ENCODE peak calls at places on chromosomes 12 and 14, in six cellular contexts. One of them, this sample, is unnamed.

GRCh38 chr12:45285717-45286116 is 69.8 kb downstream of the ANO6 start:
- DNase-seq in NCI-H2081: no peak
- DNase-seq in left ventricle myocardium inferior: no peak
- DNase-seq in activated CD8-positive, alpha-beta memory T cell treated with anti-CD3 and anti-CD28 coated beads, Interleukin-2, amount 50 U/mL, for 48 hours: no peak
- DNase-seq in effector memory CD4-positive, alpha-beta T cell: no peak
- DNase-seq in skeletal muscle cell: no peak
- DNase-seq in this sample: no peak

GRCh38 chr14:101821528-101821927 is 60.0 kb downstream of the PPP2R5C start:
- DNase-seq in NCI-H2081: no peak
- DNase-seq in left ventricle myocardium inferior: no peak
- DNase-seq in activated CD8-positive, alpha-beta memory T cell treated with anti-CD3 and anti-CD28 coated beads, Interleukin-2, amount 50 U/mL, for 48 hours: peak
- DNase-seq in effector memory CD4-positive, alpha-beta T cell: peak
- DNase-seq in skeletal muscle cell: no peak
- DNase-seq in this sample: no peak

GRCh38 chr14:97873291-97873690 is 1076.1 kb downstream of the VRK1 start:
- DNase-seq in NCI-H2081: no peak
- DNase-seq in left ventricle myocardium inferior: no peak
- DNase-seq in activated CD8-positive, alpha-beta memory T cell treated with anti-CD3 and anti-CD28 coated beads, Interleukin-2, amount 50 U/mL, for 48 hours: no peak
- DNase-seq in effector memory CD4-positive, alpha-beta T cell: no peak
- DNase-seq in skeletal muscle cell: no peak
- DNase-seq in this sample: peak

GRCh38 chr14:76138758-76139723 is 12.7 kb upstream of the GPATCH2L start:
- DNase-seq in NCI-H2081: no peak
- DNase-seq in left ventricle myocardium inferior: no peak
- DNase-seq in activated CD8-positive, alpha-beta memory T cell treated with anti-CD3 and anti-CD28 coated beads, Interleukin-2, amount 50 U/mL, for 48 hours: no peak
- DNase-seq in effector memory CD4-positive, alpha-beta T cell: no peak
- DNase-seq in skeletal muscle cell: no peak
- DNase-seq in this sample: no peak

GRCh38 chr14:69711471-69712216 is 55.3 kb upstream of the SRSF5 start:
- DNase-seq in NCI-H2081: peak
- DNase-seq in left ventricle myocardium inferior: peak
- DNase-seq in activated CD8-positive, alpha-beta memory T cell treated with anti-CD3 and anti-CD28 coated beads, Interleukin-2, amount 50 U/mL, for 48 hours: no peak
- DNase-seq in effector memory CD4-positive, alpha-beta T cell: no peak
- DNase-seq in skeletal muscle cell: no peak
- DNase-seq in this sample: no peak

GRCh38 chr12:41407240-41407799 is 219.2 kb downstream of the PDZRN4 start:
- DNase-seq in NCI-H2081: no peak
- DNase-seq in left ventricle myocardium inferior: no peak
- DNase-seq in activated CD8-positive, alpha-beta memory T cell treated with anti-CD3 and anti-CD28 coated beads, Interleukin-2, amount 50 U/mL, for 48 hours: no peak
- DNase-seq in effector memory CD4-positive, alpha-beta T cell: no peak
- DNase-seq in skeletal muscle cell: no peak
- DNase-seq in this sample: no peak

GRCh38 chr14:24307156-24307574 is 612 bp downstream of the CIDEB start:
- DNase-seq in NCI-H2081: no peak
- DNase-seq in left ventricle myocardium inferior: no peak
- DNase-seq in activated CD8-positive, alpha-beta memory T cell treated with anti-CD3 and anti-CD28 coated beads, Interleukin-2, amount 50 U/mL, for 48 hours: no peak
- DNase-seq in effector memory CD4-positive, alpha-beta T cell: no peak
- DNase-seq in skeletal muscle cell: no peak
- DNase-seq in this sample: no peak

GRCh38 chr12:106303202-106303820 is 778 bp downstream of the TCP11L2 start:
- DNase-seq in NCI-H2081: peak
- DNase-seq in left ventricle myocardium inferior: peak
- DNase-seq in activated CD8-positive, alpha-beta memory T cell treated with anti-CD3 and anti-CD28 coated beads, Interleukin-2, amount 50 U/mL, for 48 hours: peak
- DNase-seq in effector memory CD4-positive, alpha-beta T cell: peak
- DNase-seq in skeletal muscle cell: peak
- DNase-seq in this sample: peak

GRCh38 chr14:54674342-54674741 is 107.4 kb downstream of the SAMD4A start:
- DNase-seq in NCI-H2081: no peak
- DNase-seq in left ventricle myocardium inferior: no peak
- DNase-seq in activated CD8-positive, alpha-beta memory T cell treated with anti-CD3 and anti-CD28 coated beads, Interleukin-2, amount 50 U/mL, for 48 hours: no peak
- DNase-seq in effector memory CD4-positive, alpha-beta T cell: no peak
- DNase-seq in skeletal muscle cell: no peak
- DNase-seq in this sample: no peak

GRCh38 chr12:46831335-46832083 is 5.7 kb upstream of the SLC38A4 start:
- DNase-seq in NCI-H2081: peak
- DNase-seq in left ventricle myocardium inferior: peak
- DNase-seq in activated CD8-positive, alpha-beta memory T cell treated with anti-CD3 and anti-CD28 coated beads, Interleukin-2, amount 50 U/mL, for 48 hours: peak
- DNase-seq in effector memory CD4-positive, alpha-beta T cell: no peak
- DNase-seq in skeletal muscle cell: no peak
- DNase-seq in this sample: peak

GRCh38 chr14:35387209-35387608 is 17.3 kb downstream of the NFKBIA start:
- DNase-seq in NCI-H2081: no peak
- DNase-seq in left ventricle myocardium inferior: no peak
- DNase-seq in activated CD8-positive, alpha-beta memory T cell treated with anti-CD3 and anti-CD28 coated beads, Interleukin-2, amount 50 U/mL, for 48 hours: no peak
- DNase-seq in effector memory CD4-positive, alpha-beta T cell: no peak
- DNase-seq in skeletal muscle cell: no peak
- DNase-seq in this sample: no peak

GRCh38 chr12:42468853-42469252 is 120.7 kb downstream of the PRICKLE1 start:
- DNase-seq in NCI-H2081: no peak
- DNase-seq in left ventricle myocardium inferior: no peak
- DNase-seq in activated CD8-positive, alpha-beta memory T cell treated with anti-CD3 and anti-CD28 coated beads, Interleukin-2, amount 50 U/mL, for 48 hours: no peak
- DNase-seq in effector memory CD4-positive, alpha-beta T cell: no peak
- DNase-seq in skeletal muscle cell: no peak
- DNase-seq in this sample: no peak

GRCh38 chr12:53798575-53798974 is 46.8 kb upstream of the CISTR start:
- DNase-seq in NCI-H2081: no peak
- DNase-seq in left ventricle myocardium inferior: no peak
- DNase-seq in activated CD8-positive, alpha-beta memory T cell treated with anti-CD3 and anti-CD28 coated beads, Interleukin-2, amount 50 U/mL, for 48 hours: no peak
- DNase-seq in effector memory CD4-positive, alpha-beta T cell: no peak
- DNase-seq in skeletal muscle cell: peak
- DNase-seq in this sample: no peak

This sample was measured in NCI-H2029.